ENCODE peak calls at places on chromosomes 3 and 15, in five cellular contexts. One of them, this sample, is unnamed.

GRCh38 chr3:17039579-17039978 is 154.8 kb downstream of the PLCL2 start:
- DNase-seq in H1: no peak
- DNase-seq in HepG2: no peak
- DNase-seq in GM12878: no peak
- DNase-seq in NT2/D1: no peak
- DNase-seq in this sample: no peak

GRCh38 chr15:79034284-79034683 is 56.3 kb downstream of the RASGRF1 start:
- DNase-seq in H1: no peak
- DNase-seq in HepG2: no peak
- DNase-seq in GM12878: no peak
- DNase-seq in NT2/D1: no peak
- DNase-seq in this sample: no peak

GRCh38 chr3:19202303-19202702 is 54.0 kb downstream of the KCNH8 start:
- DNase-seq in H1: no peak
- DNase-seq in HepG2: no peak
- DNase-seq in GM12878: no peak
- DNase-seq in NT2/D1: no peak
- DNase-seq in this sample: no peak

GRCh38 chr15:29860872-29861271 is 38.6 kb upstream of the TJP1 start:
- DNase-seq in H1: no peak
- DNase-seq in HepG2: no peak
- DNase-seq in GM12878: no peak
- DNase-seq in NT2/D1: no peak
- DNase-seq in this sample: no peak

GRCh38 chr3:197006446-197006845 is 23.2 kb downstream of the MELTF start:
- DNase-seq in H1: no peak
- DNase-seq in HepG2: no peak
- DNase-seq in GM12878: no peak
- DNase-seq in NT2/D1: no peak
- DNase-seq in this sample: no peak

GRCh38 chr15:90829942-90830440 is 38.4 kb upstream of the FURIN start:
- DNase-seq in H1: no peak
- DNase-seq in HepG2: no peak
- DNase-seq in GM12878: no peak
- DNase-seq in NT2/D1: no peak
- DNase-seq in this sample: no peak

GRCh38 chr15:48221261-48221660 is 15.2 kb downstream of the SLC12A1 start:
- DNase-seq in H1: no peak
- DNase-seq in HepG2: no peak
- DNase-seq in GM12878: no peak
- DNase-seq in NT2/D1: no peak
- DNase-seq in this sample: no peak

GRCh38 chr15:70605606-70606410 is 157.6 kb downstream of the UACA start:
- DNase-seq in H1: no peak
- DNase-seq in HepG2: peak; percentile 42
- DNase-seq in GM12878: no peak
- DNase-seq in NT2/D1: no peak
- DNase-seq in this sample: no peak

GRCh38 chr15:40787344-40787841 is 17.6 kb downstream of the C15orf62 start:
- DNase-seq in H1: peak; percentile 64
- DNase-seq in HepG2: no peak
- DNase-seq in GM12878: no peak
- DNase-seq in NT2/D1: no peak
- DNase-seq in this sample: no peak

GRCh38 chr15:59177445-59177728 is 29.3 kb upstream of the LDHAL6B start:
- DNase-seq in H1: no peak
- DNase-seq in HepG2: no peak
- DNase-seq in GM12878: no peak
- DNase-seq in NT2/D1: no peak
- DNase-seq in this sample: no peak

GRCh38 chr3:50515565-50516047 is 12.2 kb upstream of the CACNA2D2 start:
- DNase-seq in H1: no peak
- DNase-seq in HepG2: peak; percentile 12
- DNase-seq in GM12878: no peak
- DNase-seq in NT2/D1: no peak
- DNase-seq in this sample: peak; percentile 37

GRCh38 chr15:83545803-83546534 is 98.8 kb downstream of the SH3GL3 start:
- DNase-seq in H1: no peak
- DNase-seq in HepG2: no peak
- DNase-seq in GM12878: no peak
- DNase-seq in NT2/D1: no peak
- DNase-seq in this sample: no peak

GRCh38 chr3:33645060-33645841 is 72.8 kb downstream of the CLASP2 start:
- DNase-seq in H1: no peak
- DNase-seq in HepG2: no peak
- DNase-seq in GM12878: no peak
- DNase-seq in NT2/D1: no peak
- DNase-seq in this sample: peak; percentile 56

GRCh38 chr3:70550723-70551319 is 238.4 kb upstream of the MDFIC2 start:
- DNase-seq in H1: no peak
- DNase-seq in HepG2: peak; percentile 42
- DNase-seq in GM12878: no peak
- DNase-seq in NT2/D1: no peak
- DNase-seq in this sample: peak; percentile 15

GRCh38 chr3:188119846-188120245 is 34.1 kb upstream of the LPP start:
- DNase-seq in H1: no peak
- DNase-seq in HepG2: no peak
- DNase-seq in GM12878: no peak
- DNase-seq in NT2/D1: no peak
- DNase-seq in this sample: no peak

GRCh38 chr3:110579841-110580550 is 491.6 kb upstream of the NECTIN3 start:
- DNase-seq in H1: no peak
- DNase-seq in HepG2: no peak
- DNase-seq in GM12878: no peak
- DNase-seq in NT2/D1: no peak
- DNase-seq in this sample: no peak

GRCh38 chr3:124816206-124816605 is 71.0 kb downstream of the ITGB5 start:
- DNase-seq in H1: no peak
- DNase-seq in HepG2: no peak
- DNase-seq in GM12878: no peak
- DNase-seq in NT2/D1: no peak
- DNase-seq in this sample: no peak
- TF ChIP-seq SUZ12 in H1: no peak
- TF ChIP-seq SUZ12 in HepG2: no peak
- TF ChIP-seq SUZ12 in GM12878: no peak
- TF ChIP-seq SUZ12 in NT2/D1: no peak
- TF ChIP-seq SUZ12 in this sample: no peak

GRCh38 chr3:9902372-9903237 is at the start of gene IL17RE:
- DNase-seq in H1: no peak
- DNase-seq in HepG2: peak; percentile 41
- DNase-seq in GM12878: no peak
- DNase-seq in NT2/D1: no peak
- DNase-seq in this sample: no peak
- TF ChIP-seq SUZ12 in H1: no peak
- TF ChIP-seq SUZ12 in HepG2: no peak
- TF ChIP-seq SUZ12 in GM12878: no peak
- TF ChIP-seq SUZ12 in NT2/D1: no peak
- TF ChIP-seq SUZ12 in this sample: no peak

DNA sequence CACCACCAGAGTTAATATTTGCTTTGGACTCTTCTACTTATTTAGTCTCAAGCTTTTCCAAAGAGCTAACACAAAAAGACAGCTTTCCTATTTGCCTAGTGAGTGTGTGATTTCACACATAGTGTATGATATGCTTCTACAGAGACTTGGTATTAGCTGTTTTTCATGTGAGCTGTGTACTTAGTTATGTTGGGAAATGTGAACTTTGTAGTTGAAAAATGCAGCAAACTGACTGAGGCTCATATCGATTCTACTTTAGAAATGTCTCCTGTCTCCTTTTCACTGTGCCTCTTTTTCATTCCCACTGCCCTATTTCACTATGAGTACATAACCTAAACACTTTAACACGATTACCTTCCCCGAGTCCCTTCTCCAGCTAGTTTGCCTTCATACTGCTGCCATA is 136.5 kb downstream of the ALCAM start:
- DNase-seq in H1: no peak
- DNase-seq in HepG2: peak; percentile 95
- DNase-seq in GM12878: no peak
- DNase-seq in NT2/D1: no peak
- DNase-seq in this sample: no peak
- TF ChIP-seq SUZ12 in H1: no peak
- TF ChIP-seq SUZ12 in HepG2: no peak
- TF ChIP-seq SUZ12 in GM12878: no peak
- TF ChIP-seq SUZ12 in NT2/D1: no peak
- TF ChIP-seq SUZ12 in this sample: no peak

DNA sequence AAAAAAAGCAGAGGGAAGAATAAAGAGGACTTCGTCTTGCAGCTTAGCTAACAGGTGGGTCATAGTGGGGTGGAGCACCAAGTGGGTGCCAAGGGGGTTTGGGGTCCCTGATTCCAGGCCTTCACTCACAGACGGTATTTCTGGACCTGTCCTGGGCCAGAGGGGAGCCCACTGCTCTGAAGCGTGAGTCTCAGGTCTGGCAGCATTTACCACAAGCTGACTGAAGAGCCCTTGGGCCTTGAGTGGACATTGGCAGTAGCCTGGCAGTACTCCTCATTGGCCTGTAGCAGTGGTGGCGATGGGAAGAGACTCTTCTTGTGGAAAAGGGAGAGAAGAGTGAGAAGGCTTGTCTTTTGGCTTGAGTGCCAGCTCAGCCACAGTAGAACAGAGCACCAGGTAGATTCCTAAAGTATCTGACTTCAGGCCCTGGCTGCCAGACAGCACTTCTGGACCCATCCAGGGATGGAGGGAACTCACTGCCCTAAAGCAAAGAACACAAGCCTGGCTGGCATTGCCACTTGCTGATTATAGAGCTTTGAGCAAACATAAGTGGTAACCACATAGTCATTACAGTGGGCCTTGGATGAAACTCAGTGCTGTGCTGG is 72.9 kb downstream of the GLDN start:
- DNase-seq in H1: no peak
- DNase-seq in HepG2: no peak
- DNase-seq in GM12878: no peak
- DNase-seq in NT2/D1: no peak
- DNase-seq in this sample: no peak
- TF ChIP-seq SUZ12 in H1: no peak
- TF ChIP-seq SUZ12 in HepG2: no peak
- TF ChIP-seq SUZ12 in GM12878: no peak
- TF ChIP-seq SUZ12 in NT2/D1: no peak
- TF ChIP-seq SUZ12 in this sample: no peak

GRCh38 chr15:88627463-88627862 is 6.3 kb downstream of the AEN start:
- DNase-seq in H1: no peak
- DNase-seq in HepG2: no peak
- DNase-seq in GM12878: no peak
- DNase-seq in NT2/D1: no peak
- DNase-seq in this sample: no peak
- TF ChIP-seq SUZ12 in H1: no peak
- TF ChIP-seq SUZ12 in HepG2: no peak
- TF ChIP-seq SUZ12 in GM12878: no peak
- TF ChIP-seq SUZ12 in NT2/D1: no peak
- TF ChIP-seq SUZ12 in this sample: no peak

GRCh38 chr3:29279830-29280229 is 1.0 kb upstream of the RBMS3 start:
- DNase-seq in H1: no peak
- DNase-seq in HepG2: no peak
- DNase-seq in GM12878: no peak
- DNase-seq in NT2/D1: no peak
- DNase-seq in this sample: no peak
- TF ChIP-seq SUZ12 in H1: no peak
- TF ChIP-seq SUZ12 in HepG2: no peak
- TF ChIP-seq SUZ12 in GM12878: no peak
- TF ChIP-seq SUZ12 in NT2/D1: no peak
- TF ChIP-seq SUZ12 in this sample: no peak

GRCh38 chr3:97979610-97980009 is 7.4 kb upstream of the RIOX2 start:
- DNase-seq in H1: no peak
- DNase-seq in HepG2: peak; percentile 5
- DNase-seq in GM12878: no peak
- DNase-seq in NT2/D1: no peak
- DNase-seq in this sample: no peak
- TF ChIP-seq SUZ12 in H1: no peak
- TF ChIP-seq SUZ12 in HepG2: no peak
- TF ChIP-seq SUZ12 in GM12878: no peak
- TF ChIP-seq SUZ12 in NT2/D1: no peak
- TF ChIP-seq SUZ12 in this sample: no peak

GRCh38 chr3:77281721-77282120 is 241.8 kb downstream of the ROBO2 start:
- DNase-seq in H1: no peak
- DNase-seq in HepG2: no peak
- DNase-seq in GM12878: no peak
- DNase-seq in NT2/D1: no peak
- DNase-seq in this sample: no peak
- TF ChIP-seq SUZ12 in H1: no peak
- TF ChIP-seq SUZ12 in HepG2: no peak
- TF ChIP-seq SUZ12 in GM12878: no peak
- TF ChIP-seq SUZ12 in NT2/D1: no peak
- TF ChIP-seq SUZ12 in this sample: no peak